ENCODE peak calls at places on chromosomes 1 and 21, in five cellular contexts. F is prostate gland, G is stomach, K is GM12891, U is transverse colon. V is an unnamed sample.

GRCh38 chr1:198845851-198846250 is 207.0 kb downstream of the PTPRC start:
- DNase-seq in K (no peak), U (no peak), G (no peak), F (no peak), V (no peak)

GRCh38 chr1:89660086-89660946 is 27.4 kb downstream of the LRRC8C start:
- DNase-seq in K (no peak), G (no peak), F (no peak), U (no peak), V (no peak)

GRCh38 chr1:27403065-27403726 is 10.8 kb downstream of the GPR3 start:
- DNase-seq in K (peak; percentile 68), F (peak; percentile 48), U (peak; percentile 55), G (no peak), V (no peak)

GRCh38 chr21:28431022-28431421 is 561.7 kb downstream of the LTN1 start:
- DNase-seq in U (no peak), K (no peak), F (no peak), G (no peak), V (no peak)

GRCh38 chr1:96520542-96520941 is 201.0 kb upstream of the PTBP2 start:
- DNase-seq in G (no peak), F (no peak), K (no peak), U (no peak), V (no peak)

GRCh38 chr1:234515821-234516241 is 36.9 kb upstream of the TARBP1 start:
- DNase-seq in G (no peak), U (no peak), F (no peak), K (no peak), V (no peak)

GRCh38 chr1:57959727-57960300 is 536.0 kb upstream of the DAB1 start:
- DNase-seq in F (no peak), G (no peak), U (no peak), K (no peak), V (no peak)

GRCh38 chr1:116741781-116742565 is 12.3 kb upstream of the CD2 start:
- DNase-seq in K (no peak), F (no peak), G (no peak), U (no peak), V (no peak)

GRCh38 chr1:54117815-54118563 is 34.8 kb downstream of the CDCP2 start:
- DNase-seq in F (no peak), G (no peak), K (no peak), U (no peak), V (no peak)

GRCh38 chr1:159406821-159407220 is 25.2 kb upstream of the OR10J4 start:
- DNase-seq in U (no peak), G (no peak), K (no peak), F (no peak), V (no peak)

GRCh38 chr21:39687069-39687468 is 57.9 kb upstream of the IGSF5 start:
- DNase-seq in F (no peak), G (no peak), K (no peak), U (peak; percentile 40), V (no peak)

GRCh38 chr1:202551683-202552082 is 158.6 kb downstream of the SYT2 start:
- DNase-seq in U (peak; percentile 24), K (no peak), F (no peak), G (no peak), V (no peak)

GRCh38 chr1:103516693-103517092 is 8.8 kb upstream of the RNPC3 start:
- DNase-seq in K (no peak), F (no peak), G (no peak), U (no peak), V (no peak)

GRCh38 chr21:44344541-44345183 is 5.5 kb upstream of the CFAP410 start:
- DNase-seq in F (no peak), U (no peak), G (no peak), K (no peak), V (no peak)

GRCh38 chr1:244730934-244731434 is 78.1 kb downstream of the DESI2 start:
- DNase-seq in K (no peak), F (no peak), U (no peak), G (no peak), V (no peak)

GRCh38 chr1:7587726-7588456 is 183.2 kb upstream of the VAMP3 start:
- DNase-seq in U (no peak), K (no peak), G (no peak), F (no peak), V (no peak)

GRCh38 chr1:56106551-56107277 is 472.6 kb downstream of the PLPP3 start:
- DNase-seq in G (no peak), U (no peak), F (no peak), K (no peak), V (no peak)

GRCh38 chr1:228101994-228102790 is 933 bp downstream of the C1orf35 start:
- DNase-seq in G (peak; percentile 53), U (peak; percentile 71), F (no peak), K (peak; percentile 66), V (peak; percentile 68)

GRCh38 chr1:17538428-17539130 is 919 bp upstream of the ARHGEF10L start:
- DNase-seq in G (no peak), F (no peak), K (no peak), U (no peak), V (no peak)

GRCh38 chr1:72281637-72282270 is 585 bp downstream of the NEGR1 start:
- DNase-seq in K (no peak), G (no peak), U (no peak), F (no peak), V (no peak)

GRCh38 chr1:64516803-64517568 is 47.1 kb downstream of the CACHD1 start:
- DNase-seq in F (no peak), G (no peak), K (no peak), U (no peak), V (no peak)

GRCh38 chr1:173267453-173267945 is 60.4 kb upstream of the TNFSF4 start:
- DNase-seq in K (no peak), U (no peak), F (no peak), G (no peak), V (no peak)

GRCh38 chr21:33059319-33059894 is 10.5 kb upstream of the OLIG1 start:
- DNase-seq in F (no peak), U (no peak), K (no peak), G (no peak), V (no peak)

GRCh38 chr1:106753069-106753468 is 303.4 kb upstream of the PRMT6 start:
- DNase-seq in K (no peak), U (no peak), F (no peak), G (no peak), V (no peak)

GRCh38 chr1:81349194-81349965 is 451.4 kb upstream of the ADGRL2 start:
- DNase-seq in F (no peak), U (no peak), K (no peak), G (no peak), V (no peak)

GRCh38 chr1:7346600-7347570 is 424.2 kb upstream of the VAMP3 start:
- DNase-seq in G (no peak), F (no peak), K (no peak), U (peak; percentile 47), V (no peak)

GRCh38 chr21:44291936-44292811 is 6.5 kb downstream of the AIRE start:
- DNase-seq in U (no peak), G (no peak), F (no peak), K (no peak), V (no peak)

GRCh38 chr1:24978383-24979032 is 48.4 kb upstream of the RUNX3 start:
- DNase-seq in G (no peak), U (no peak), K (no peak), F (no peak), V (no peak)
- TF ChIP-seq POLR2AphosphoS5 in G (no peak), U (no peak), K (no peak), F (no peak), V (no peak)

DNA sequence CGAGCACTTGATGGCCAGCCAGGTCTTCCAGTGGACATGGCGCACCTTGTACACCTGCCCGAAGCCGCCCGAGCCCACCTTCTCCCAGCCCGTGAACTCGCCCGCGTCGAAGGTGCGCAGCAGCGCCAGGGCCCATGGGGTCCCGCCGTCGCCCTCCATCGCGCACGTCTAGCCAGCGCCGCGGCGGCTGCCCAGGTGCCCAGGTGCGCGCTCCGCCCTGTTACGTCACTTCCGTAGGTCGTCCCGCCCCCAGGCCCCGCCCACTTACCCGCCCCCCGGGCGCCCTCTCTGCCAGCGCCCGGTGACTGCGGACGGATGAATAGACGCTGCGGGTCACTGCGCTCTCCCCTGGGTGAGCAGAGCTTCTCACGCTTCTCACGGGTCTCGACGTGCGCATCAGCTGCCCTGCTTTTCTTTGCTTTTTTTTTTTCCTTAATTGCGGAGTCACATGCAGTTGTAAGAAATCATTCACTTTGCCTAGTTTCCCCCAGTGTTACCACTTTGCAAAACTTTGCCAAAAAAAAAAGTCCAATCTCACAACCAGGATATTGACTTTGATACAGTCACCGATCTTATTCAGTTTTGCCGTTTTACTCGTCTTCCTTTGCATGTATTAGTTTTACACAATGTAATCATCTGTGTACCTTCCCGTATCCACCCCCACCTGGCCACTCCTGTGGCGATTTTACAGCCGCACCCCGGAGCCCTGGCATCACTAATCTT is at the start of gene RIPK4:
- DNase-seq in U (peak; percentile 89), K (peak; percentile 70), G (peak; percentile 92), F (peak; percentile 90), V (no peak)
- TF ChIP-seq POLR2A in U (peak; percentile 90), K (no peak), G (no peak), F (peak; percentile 97), V (no peak)

GRCh38 chr1:30977105-30977504 is 68.5 kb upstream of the SDC3 start:
- DNase-seq in F (no peak), U (no peak), K (no peak), G (no peak), V (no peak)

GRCh38 chr1:30977511-30977910 is 69.0 kb upstream of the SDC3 start:
- DNase-seq in K (no peak), G (no peak), U (no peak), F (no peak), V (no peak)

GRCh38 chr1:30976143-30976542 is 67.6 kb upstream of the SDC3 start:
- DNase-seq in K (no peak), U (no peak), G (no peak), F (no peak), V (no peak)

GRCh38 chr1:30975217-30975616 is 66.7 kb upstream of the SDC3 start:
- DNase-seq in G (no peak), F (no peak), K (no peak), U (no peak), V (no peak)

DNA sequence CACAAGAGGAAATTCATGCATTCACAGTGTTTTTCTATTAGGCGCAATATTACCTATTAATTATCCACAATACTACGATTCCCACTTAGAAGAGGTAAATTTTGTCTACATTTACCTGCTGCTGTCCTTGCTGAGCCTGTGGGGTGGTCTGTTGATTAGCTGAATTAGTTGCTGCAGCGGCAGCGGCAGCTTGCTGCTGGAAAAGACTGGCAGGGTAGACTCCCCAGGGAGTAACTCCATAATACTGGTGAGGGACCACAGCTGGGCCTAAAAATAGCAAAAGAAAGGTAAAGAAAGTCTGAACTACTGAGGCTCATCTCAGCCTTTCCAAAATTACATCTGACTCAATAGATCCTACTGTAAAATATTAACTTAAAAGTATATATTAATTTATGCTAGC is 66.0 kb upstream of the SDC3 start:
- DNase-seq in F (no peak), U (no peak), G (no peak), K (no peak), V (no peak)
- TF ChIP-seq POLR2AphosphoS5 in F (no peak), U (no peak), G (no peak), K (no peak), V (no peak)

GRCh38 chr1:110007045-110007444 is 22.5 kb downstream of the AHCYL1 start:
- DNase-seq in K (no peak), U (no peak), F (no peak), G (no peak), V (no peak)

GRCh38 chr1:110007458-110007857 is 22.9 kb downstream of the AHCYL1 start:
- DNase-seq in K (no peak), F (no peak), G (no peak), U (no peak), V (no peak)

GRCh38 chr1:110005971-110006370 is 21.4 kb downstream of the AHCYL1 start:
- DNase-seq in G (no peak), U (no peak), F (no peak), K (no peak), V (no peak)

GRCh38 chr1:110004583-110004982 is 20.0 kb downstream of the AHCYL1 start:
- DNase-seq in K (no peak), G (no peak), F (no peak), U (no peak), V (no peak)

GRCh38 chr1:110006516-110006915 is 22.0 kb downstream of the AHCYL1 start:
- DNase-seq in F (no peak), K (no peak), U (no peak), G (no peak), V (no peak)
- TF ChIP-seq POLR2A in F (no peak), K (no peak), U (no peak), G (no peak), V (no peak)